ENCODE peak calls at places on chromosome 7, in seven cellular contexts. Q, J, S, K, C, H and X are unnamed samples. For H3K27me3 and H3K4me1, the result is how much of the 10 kb centered on the place peaks cover.

GRCh38 chr7:20776942-20777341 is 9.7 kb downstream of the SP8 start:
- DNase-seq in Q (no peak), J (no peak), S (no peak), K (no peak), C (no peak), H (no peak), X (no peak)

GRCh38 chr7:68542831-68543230 is 1055.4 kb upstream of the AUTS2 start:
- DNase-seq in Q (no peak), J (no peak), S (no peak), K (no peak), C (no peak), H (no peak), X (no peak)

GRCh38 chr7:98622926-98623325 is 5.8 kb downstream of the NPTX2 start:
- DNase-seq in Q (no peak), J (no peak), S (no peak), K (no peak), C (no peak), H (no peak), X (no peak)

GRCh38 chr7:73515184-73515583 is 6.9 kb downstream of the BAZ1B start:
- DNase-seq in Q (no peak), J (no peak), S (no peak), K (no peak), C (no peak), H (no peak), X (no peak)

GRCh38 chr7:66143876-66144332 is 29.3 kb downstream of the CRCP start:
- DNase-seq in Q (no peak), J (no peak), S (no peak), K (no peak), C (no peak), H (no peak), X (no peak)

GRCh38 chr7:19964198-19964597 is 190.8 kb upstream of the TMEM196 start:
- DNase-seq in Q (peak), J (no peak), S (no peak), K (no peak), C (no peak), H (no peak), X (no peak)

GRCh38 chr7:146027243-146027642 is 89.4 kb upstream of the CNTNAP2 start:
- DNase-seq in Q (no peak), J (no peak), S (no peak), K (no peak), C (no peak), H (no peak), X (no peak)

GRCh38 chr7:31788445-31788844 is 101.4 kb downstream of the PPP1R17 start:
- DNase-seq in Q (peak), J (no peak), S (no peak), K (no peak), C (no peak), H (no peak), X (no peak)

GRCh38 chr7:37357277-37357996 is 91.2 kb downstream of the ELMO1 start:
- DNase-seq in Q (no peak), J (no peak), S (no peak), K (no peak), C (no peak), H (no peak), X (no peak)

GRCh38 chr7:75915416-75916156 is 631 bp downstream of the POR start:
- DNase-seq in Q (peak), J (no peak), S (peak), K (no peak), C (peak), H (no peak), X (peak)

DNA sequence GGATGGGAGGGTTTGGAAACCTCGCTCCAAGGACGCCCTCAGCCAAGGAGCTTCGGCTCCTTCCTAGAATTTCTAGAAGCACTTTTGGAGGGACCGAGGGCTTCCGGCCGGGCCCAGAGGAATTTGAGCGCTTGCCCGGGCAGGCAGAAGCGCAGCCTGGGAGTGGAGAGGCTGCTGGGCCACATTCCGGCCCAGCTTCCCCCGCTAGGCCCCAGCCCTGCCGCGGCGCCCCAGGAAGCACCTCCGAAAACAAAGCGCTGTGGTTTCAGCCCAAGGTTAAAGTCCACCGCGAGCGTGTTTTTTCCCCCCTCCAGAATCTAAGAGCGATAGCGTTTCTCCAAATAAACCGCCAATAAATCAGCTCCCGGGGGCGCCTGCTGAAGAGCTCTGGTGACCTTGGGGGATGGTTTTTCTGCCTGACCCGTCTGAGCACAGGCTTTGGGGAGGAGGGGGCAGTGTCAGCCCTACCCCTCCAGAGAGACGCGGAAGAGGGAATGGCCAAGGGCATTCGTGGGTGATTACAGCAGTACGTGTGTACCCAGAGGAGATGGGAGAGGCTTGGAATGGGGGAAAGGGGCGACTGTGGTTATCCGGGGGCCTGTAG is 5.7 kb upstream of the TNRC18 start:
- DNase-seq in Q (peak), J (no peak), S (peak), K (peak), C (peak), H (no peak), X (peak)
- H3K27me3 ChIP-seq in Q (under half), J (under half), S (under half), K (under half), C (under half), H (under half), X (under half)

GRCh38 chr7:5686131-5686530 is 95.3 kb downstream of the RNF216 start:
- DNase-seq in Q (no peak), J (no peak), S (no peak), K (no peak), C (no peak), H (no peak), X (no peak)
- H3K4me1 ChIP-seq in Q (under half), J (under half), S (under half), K (half or more), C (under half), H (under half), X (under half)

GRCh38 chr7:100894860-100895700 is 608 bp downstream of the ACHE start:
- DNase-seq in Q (no peak), J (no peak), S (peak), K (no peak), C (peak), H (no peak), X (peak)
- TF ChIP-seq CTCF in Q (peak), J (peak), S (peak), K (peak), C (peak), H (peak), X (peak)

GRCh38 chr7:156140447-156140846 is 328.2 kb upstream of the SHH start:
- DNase-seq in Q (no peak), J (no peak), S (no peak), K (no peak), C (no peak), H (no peak), X (no peak)
- H3K27me3 ChIP-seq in Q (under half), J (under half), S (under half), K (under half), C (under half), H (under half), X (under half)

DNA sequence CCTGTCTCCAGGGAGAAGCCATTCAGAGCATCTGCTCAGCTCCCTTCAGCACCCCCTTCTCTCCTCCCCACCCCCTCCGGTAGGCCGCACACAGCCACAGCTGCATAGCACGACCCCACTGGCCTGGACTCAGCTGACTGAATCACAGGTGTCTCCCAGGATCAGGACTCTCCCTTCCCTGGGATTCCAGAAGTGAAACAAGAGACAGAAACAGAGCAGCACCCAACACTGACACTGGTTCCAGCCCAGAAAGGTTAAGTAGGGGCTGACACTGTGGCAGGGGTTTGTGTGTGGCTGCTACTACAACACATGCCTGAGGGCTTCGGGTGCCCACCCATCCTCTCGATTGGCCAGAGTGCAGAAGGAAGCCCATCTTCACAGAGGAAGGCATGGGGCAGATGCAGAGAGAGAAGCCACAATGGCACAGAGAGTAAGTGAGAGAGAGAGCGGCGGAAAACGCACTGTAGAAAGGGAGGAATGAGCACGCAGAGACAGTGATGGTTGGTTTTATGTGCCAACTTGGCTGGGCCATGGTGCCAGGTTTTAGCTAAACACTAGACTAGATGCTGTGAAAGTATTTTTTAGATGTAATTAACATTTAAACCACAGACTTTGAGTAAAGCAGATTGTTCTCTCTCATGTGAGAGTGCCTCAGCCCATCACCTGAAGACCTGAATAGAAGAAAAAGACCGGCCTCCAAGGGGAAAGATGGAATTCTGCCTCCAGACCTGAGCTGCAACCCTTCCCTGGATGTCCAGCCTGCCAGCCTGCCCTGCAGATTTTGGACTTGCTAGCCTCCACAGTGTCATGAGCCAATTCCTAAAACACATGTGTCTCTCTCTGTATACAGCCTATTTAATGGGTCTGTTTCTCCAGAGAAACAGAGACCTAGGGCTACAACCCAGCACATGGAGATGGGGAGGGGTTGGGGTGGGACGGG is 107.5 kb downstream of the GRB10 start:
- DNase-seq in Q (no peak), J (no peak), S (no peak), K (no peak), C (no peak), H (no peak), X (no peak)
- H3K4me1 ChIP-seq in Q (under half), J (under half), S (under half), K (under half), C (under half), H (under half), X (half or more)

GRCh38 chr7:150972746-150973145 is 5.4 kb downstream of the KCNH2 start:
- DNase-seq in Q (no peak), J (no peak), S (no peak), K (no peak), C (no peak), H (no peak), X (no peak)

GRCh38 chr7:150975536-150976285 is 2.4 kb downstream of the KCNH2 start:
- DNase-seq in Q (no peak), J (no peak), S (peak), K (no peak), C (no peak), H (no peak), X (no peak)

GRCh38 chr7:150974468-150975391 is 3.4 kb downstream of the KCNH2 start:
- DNase-seq in Q (peak), J (no peak), S (peak), K (no peak), C (peak), H (no peak), X (no peak)

GRCh38 chr7:150972094-150972493 is 6.0 kb downstream of the KCNH2 start:
- DNase-seq in Q (peak), J (no peak), S (no peak), K (no peak), C (no peak), H (no peak), X (no peak)

GRCh38 chr7:150973571-150974451 is 4.3 kb downstream of the KCNH2 start:
- DNase-seq in Q (no peak), J (no peak), S (peak), K (no peak), C (no peak), H (no peak), X (no peak)
- TF ChIP-seq CTCF in Q (no peak), J (no peak), S (no peak), K (no peak), C (no peak), H (no peak), X (no peak)

DNA sequence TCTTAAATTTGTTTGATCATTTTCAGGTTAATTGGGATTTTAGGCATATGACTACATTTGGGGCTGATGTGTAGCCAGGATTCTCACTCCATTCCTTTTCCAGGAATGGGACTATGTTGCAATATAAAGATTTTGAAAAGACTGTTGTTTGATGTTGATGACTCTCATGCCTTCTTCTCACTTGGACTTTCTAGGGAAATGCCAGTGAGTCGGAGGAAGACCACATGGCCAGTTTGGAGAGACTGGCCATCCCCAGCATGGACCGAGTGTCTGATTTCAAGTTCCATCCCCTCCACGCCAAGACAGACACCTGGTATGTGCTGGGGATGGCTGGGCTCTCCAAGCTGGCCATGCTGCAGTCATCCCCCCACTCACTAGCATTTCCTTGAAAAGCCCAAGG is 5.5 kb downstream of the IGFBP3 start:
- DNase-seq in Q (no peak), J (no peak), S (no peak), K (no peak), C (no peak), H (no peak), X (no peak)
- H3K27me3 ChIP-seq in Q (under half), J (under half), S (under half), K (under half), C (under half), H (under half), X (under half)

GRCh38 chr7:77553123-77553522 is 16.0 kb downstream of the PTPN12 start:
- DNase-seq in Q (no peak), J (no peak), S (no peak), K (no peak), C (no peak), H (no peak), X (no peak)

GRCh38 chr7:77549103-77549870 is 12.2 kb downstream of the PTPN12 start:
- DNase-seq in Q (no peak), J (no peak), S (no peak), K (no peak), C (no peak), H (no peak), X (no peak)

GRCh38 chr7:77548222-77548621 is 11.1 kb downstream of the PTPN12 start:
- DNase-seq in Q (no peak), J (no peak), S (no peak), K (no peak), C (no peak), H (no peak), X (no peak)

DNA sequence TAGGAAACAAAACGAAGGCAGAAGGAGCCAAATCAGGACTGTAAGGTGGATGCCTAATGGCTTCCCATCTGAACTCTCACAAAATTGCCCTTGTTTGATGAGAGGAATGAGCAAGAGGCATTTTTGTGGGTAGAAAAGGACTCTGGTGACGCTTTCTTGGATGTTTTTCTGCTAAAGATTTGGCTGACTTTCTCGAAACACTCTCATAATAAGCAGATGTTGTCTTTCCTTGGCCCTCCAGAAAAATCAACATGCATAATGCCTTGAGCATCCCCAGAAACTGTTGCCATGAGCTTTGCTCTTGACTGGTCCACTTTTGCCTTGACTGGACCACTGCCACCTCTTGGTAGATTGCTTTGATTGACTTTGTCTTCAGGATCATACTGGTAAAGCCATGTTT is 13.5 kb downstream of the PTPN12 start:
- DNase-seq in Q (peak), J (no peak), S (no peak), K (no peak), C (no peak), H (no peak), X (no peak)
- H3K4me1 ChIP-seq in Q (under half), J (under half), S (under half), K (half or more), C (under half), H (under half), X (under half)

DNA sequence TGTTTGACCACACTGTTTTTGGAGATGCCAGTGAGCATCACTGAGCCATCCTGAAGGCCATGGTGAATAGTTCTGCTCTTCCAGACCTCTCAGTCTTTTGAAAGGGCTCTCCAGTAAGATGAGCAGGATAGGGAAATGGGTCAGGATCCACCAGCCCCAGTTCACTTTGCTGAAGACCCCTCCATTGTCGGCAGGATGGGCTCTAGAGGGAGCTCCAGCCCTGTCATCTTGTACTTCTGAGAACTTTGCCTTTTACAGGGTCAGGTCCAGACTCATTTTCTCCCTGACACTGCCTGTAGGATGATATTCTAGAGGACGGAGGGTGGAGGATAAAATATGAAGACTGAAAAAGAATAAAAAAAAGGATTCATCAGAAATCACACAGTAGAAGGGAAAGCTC is 13.1 kb downstream of the LHFPL3 start:
- DNase-seq in Q (no peak), J (no peak), S (no peak), K (no peak), C (peak), H (no peak), X (no peak)
- TF ChIP-seq CTCF in Q (no peak), J (peak), S (no peak), K (no peak), C (peak), H (peak), X (no peak)

GRCh38 chr7:27153526-27153925 is 1.1 kb upstream of the HOXA3 start:
- DNase-seq in Q (no peak), J (no peak), S (peak), K (no peak), C (no peak), H (no peak), X (no peak)

GRCh38 chr7:27155816-27156507 is 513 bp downstream of the HOXA7 start:
- DNase-seq in Q (peak), J (no peak), S (peak), K (no peak), C (no peak), H (no peak), X (peak)

GRCh38 chr7:27154369-27154768 is 2.0 kb upstream of the HOXA3 start:
- DNase-seq in Q (no peak), J (no peak), S (peak), K (no peak), C (no peak), H (no peak), X (peak)

GRCh38 chr7:27156508-27156898 is at the start of gene HOXA7:
- DNase-seq in Q (peak), J (no peak), S (peak), K (no peak), C (no peak), H (no peak), X (peak)

GRCh38 chr7:27154901-27155815 is 1.3 kb downstream of the HOXA7 start:
- DNase-seq in Q (no peak), J (no peak), S (peak), K (no peak), C (no peak), H (no peak), X (peak)
- H3K27me3 ChIP-seq in Q (under half), J (half or more), S (under half), K (half or more), C (half or more), H (under half), X (under half)